ENCODE peak calls at places on chromosomes 5 and 9, in ten cellular contexts. S is PC-3; O is heart right ventricle; V is breast epithelium; N is stomach; P is tibial nerve; J is pancreas; D is esophagus squamous epithelium; B is CD4-positive, CD25-positive, alpha-beta regulatory T cell; Z is PC-9. C is an unnamed sample.
A peak's percentile ranks its signal among the peaks of the same experiment; 100 is the strongest.

GRCh38 chr9:108205276-108205675 is 650.5 kb downstream of the ACTL7B start:
- DNase-seq in J (no peak), V (no peak), D (no peak), P (no peak), Z (no peak), N (no peak), B (no peak), S (no peak), O (no peak), C (no peak)

GRCh38 chr9:74064702-74065101 is 432.4 kb upstream of the RORB start:
- DNase-seq in O (no peak), V (no peak), Z (no peak), N (no peak), P (no peak), S (no peak), J (no peak), D (no peak), B (no peak), C (no peak)

GRCh38 chr5:91417219-91417618 is 34.1 kb upstream of the ARRDC3 start:
- DNase-seq in N (no peak), P (no peak), D (no peak), O (no peak), Z (no peak), S (no peak), J (no peak), B (no peak), V (no peak), C (no peak)

GRCh38 chr5:157219491-157220271 is 39.0 kb downstream of the ITK start:
- DNase-seq in D (no peak), O (no peak), N (no peak), V (no peak), S (no peak), P (no peak), Z (no peak), J (no peak), B (no peak), C (no peak)

GRCh38 chr5:157366741-157367684 is 93.0 kb upstream of the NIPAL4 start:
- DNase-seq in N (no peak), P (peak; percentile 58), V (no peak), O (no peak), B (no peak), J (no peak), D (no peak), S (peak; percentile 86), Z (no peak), C (no peak)

GRCh38 chr5:73174100-73174815 is 1.3 kb downstream of the TMEM174 start:
- DNase-seq in S (no peak), O (no peak), J (no peak), P (no peak), V (no peak), Z (no peak), N (no peak), B (no peak), D (no peak), C (no peak)

GRCh38 chr9:99307846-99308245 is 85.8 kb downstream of the SEC61B start:
- DNase-seq in P (no peak), O (no peak), J (no peak), S (peak; percentile 39), N (no peak), V (no peak), D (no peak), Z (peak; percentile 51), B (no peak), C (no peak)

GRCh38 chr9:4489919-4490704 is at the start of gene SLC1A1:
- DNase-seq in B (peak; percentile 29), J (peak; percentile 61), P (peak; percentile 36), N (peak; percentile 73), D (no peak), Z (peak; percentile 65), S (peak; percentile 63), V (peak; percentile 57), O (peak; percentile 67), C (peak; percentile 74)

GRCh38 chr5:91006708-91007107 is 376.4 kb downstream of the ARRDC3 start:
- DNase-seq in B (no peak), J (no peak), N (no peak), S (no peak), P (no peak), V (no peak), O (no peak), Z (no peak), D (no peak), C (no peak)

GRCh38 chr9:135520916-135521607 is at the start of gene LCN1:
- DNase-seq in N (peak; percentile 13), Z (no peak), O (no peak), D (no peak), B (no peak), P (no peak), S (no peak), V (no peak), J (no peak), C (no peak)

GRCh38 chr9:19114680-19115270 is 12.1 kb upstream of the HAUS6 start:
- DNase-seq in Z (no peak), V (no peak), N (no peak), B (no peak), O (no peak), J (no peak), P (no peak), D (no peak), S (peak; percentile 43), C (no peak)

GRCh38 chr5:89313804-89314588 is 431.0 kb upstream of the MEF2C start:
- DNase-seq in O (no peak), D (no peak), J (no peak), N (no peak), P (no peak), B (no peak), V (no peak), S (peak; percentile 66), Z (no peak), C (no peak)

GRCh38 chr5:138469540-138470321 is 4.5 kb downstream of the EGR1 start:
- DNase-seq in B (no peak), Z (peak; percentile 51), V (no peak), S (no peak), P (no peak), J (no peak), N (peak; percentile 55), O (no peak), D (no peak), C (no peak)

GRCh38 chr9:136563646-136564321 is 17.9 kb upstream of the NOTCH1 start:
- DNase-seq in B (no peak), V (no peak), P (no peak), Z (no peak), S (no peak), O (peak; percentile 25), J (peak; percentile 23), N (no peak), D (no peak), C (no peak)

GRCh38 chr9:136565722-136566552 is 20.1 kb upstream of the NOTCH1 start:
- DNase-seq in S (no peak), O (peak; percentile 25), V (no peak), Z (no peak), B (no peak), D (no peak), N (no peak), J (peak; percentile 25), P (no peak), C (peak; percentile 69)

GRCh38 chr9:136565075-136565721 is 19.4 kb upstream of the NOTCH1 start:
- DNase-seq in P (no peak), D (no peak), J (peak; percentile 30), Z (no peak), O (peak; percentile 77), B (no peak), S (no peak), V (no peak), N (no peak), C (peak; percentile 66)

GRCh38 chr9:136562746-136563506 is 17.1 kb upstream of the NOTCH1 start:
- DNase-seq in O (peak; percentile 52), B (no peak), S (no peak), J (peak; percentile 27), V (no peak), D (no peak), N (no peak), P (no peak), Z (no peak), C (peak; percentile 82)

GRCh38 chr9:136564379-136564988 is 18.6 kb upstream of the NOTCH1 start:
- DNase-seq in J (peak; percentile 24), N (peak; percentile 40), O (peak; percentile 73), P (peak; percentile 73), S (no peak), Z (peak; percentile 69), D (no peak), V (no peak), B (no peak), C (peak; percentile 91)
- H3K4me1 ChIP-seq in J (no peaks in the 10 kb centered on the region), N (peaks cover 63% of the 10 kb centered on the region), O (peaks cover 70% of the 10 kb centered on the region), P (peaks cover 70% of the 10 kb centered on the region), S (peaks cover 12% of the 10 kb centered on the region), Z (peaks cover 29% of the 10 kb centered on the region), D (peaks cover 54% of the 10 kb centered on the region), V (peaks cover 22% of the 10 kb centered on the region), B (no peaks in the 10 kb centered on the region), C (peaks cover 63% of the 10 kb centered on the region)

DNA sequence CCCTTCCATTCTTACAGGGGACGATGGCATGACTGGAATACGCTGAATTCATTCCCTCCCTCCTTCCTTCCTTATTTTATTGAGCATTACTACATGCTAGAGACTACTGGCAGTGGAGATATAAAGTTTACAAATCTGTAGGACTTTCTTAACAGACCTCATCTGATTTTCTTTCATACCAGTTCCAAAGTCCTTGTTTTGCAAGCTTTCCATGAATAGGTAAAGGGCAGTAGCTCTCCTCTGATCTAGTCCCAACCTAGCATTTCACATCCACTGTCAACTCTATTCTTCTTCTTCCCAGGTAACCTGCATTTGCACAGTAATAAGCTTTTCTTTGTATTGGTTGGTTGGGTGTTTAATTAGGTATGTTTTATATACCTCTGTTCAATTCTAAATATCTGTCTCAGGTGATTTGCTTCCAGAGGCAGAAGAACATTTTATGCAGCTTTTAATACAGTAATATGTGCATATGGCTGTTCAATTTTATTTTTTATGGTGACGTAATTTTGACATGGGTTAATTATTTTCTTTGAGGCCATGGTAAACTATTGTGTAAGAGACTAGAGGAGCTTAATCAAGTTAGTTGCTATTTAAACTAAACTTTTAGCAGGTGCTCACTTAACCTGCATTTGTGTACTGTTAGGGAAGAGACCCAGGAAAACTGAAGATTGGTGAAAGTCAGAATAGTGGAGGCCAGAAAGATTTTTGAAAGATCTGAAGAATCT is 150.9 kb downstream of the ARHGAP26 start:
- DNase-seq in O (no peak), N (no peak), P (no peak), B (no peak), D (no peak), Z (no peak), J (no peak), V (no peak), S (no peak), C (no peak)
- H3K4me1 ChIP-seq in O (peaks cover 58% of the 10 kb centered on the region), N (peaks cover 12% of the 10 kb centered on the region), P (peaks cover 29% of the 10 kb centered on the region), B (no peaks in the 10 kb centered on the region), D (peaks cover 4% of the 10 kb centered on the region), Z (peaks cover 11% of the 10 kb centered on the region), J (peaks cover 25% of the 10 kb centered on the region), V (no peaks in the 10 kb centered on the region), S (peaks cover 23% of the 10 kb centered on the region), C (peaks cover 24% of the 10 kb centered on the region)

GRCh38 chr9:134045841-134046544 is 20.7 kb downstream of the BRD3OS start:
- DNase-seq in Z (no peak), J (peak; percentile 17), V (no peak), S (no peak), B (no peak), N (no peak), P (no peak), D (no peak), O (no peak), C (peak; percentile 50)
- H3K4me1 ChIP-seq in Z (no peaks in the 10 kb centered on the region), J (no peaks in the 10 kb centered on the region), V (no peaks in the 10 kb centered on the region), S (no peaks in the 10 kb centered on the region), B (no peaks in the 10 kb centered on the region), N (peaks cover 32% of the 10 kb centered on the region), P (peaks cover 35% of the 10 kb centered on the region), D (no peaks in the 10 kb centered on the region), O (peaks cover 30% of the 10 kb centered on the region), C (peaks cover 3% of the 10 kb centered on the region)

DNA sequence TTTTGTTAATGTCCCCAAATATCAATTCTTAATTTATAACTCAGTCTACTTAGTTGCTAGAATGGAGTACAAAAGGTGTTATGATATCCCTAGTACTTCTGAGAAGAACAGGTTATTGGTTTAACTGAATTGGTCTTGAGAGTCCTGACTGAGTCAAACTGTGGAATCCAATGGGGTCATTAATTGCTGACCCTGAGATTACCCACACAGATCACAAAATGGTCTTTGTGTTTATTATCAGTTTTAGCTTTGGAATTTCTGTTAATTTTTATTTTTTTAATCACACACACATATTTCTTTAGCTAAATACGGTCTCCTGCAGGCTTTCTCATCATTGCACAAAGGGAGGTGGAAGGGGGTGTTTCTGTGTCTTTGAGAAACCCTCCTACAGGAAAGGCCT is 301.6 kb downstream of the EBF1 start:
- DNase-seq in P (no peak), O (no peak), S (no peak), V (no peak), Z (no peak), J (no peak), N (no peak), B (no peak), D (no peak), C (no peak)
- H3K4me1 ChIP-seq in P (peaks cover 66% of the 10 kb centered on the region), O (peaks cover 55% of the 10 kb centered on the region), S (no peaks in the 10 kb centered on the region), V (no peaks in the 10 kb centered on the region), Z (no peaks in the 10 kb centered on the region), J (peaks cover 8% of the 10 kb centered on the region), N (no peaks in the 10 kb centered on the region), B (no peaks in the 10 kb centered on the region), D (no peaks in the 10 kb centered on the region), C (no peaks in the 10 kb centered on the region)

C was measured in upper lobe of left lung.